ENCODE peak calls at places on chromosome 9, in seven cellular contexts. N is PC-3, F is stomach, Z is lower lobe of right lung, Y is RWPE2, B is prostate gland, P is uterus. S is an unnamed sample. For H3K4me1, the result is how much of the 10 kb centered on the place peaks cover.

GRCh38 chr9:99189186-99189585 is 32.6 kb downstream of the ALG2 start:
- DNase-seq in N (no peak), F (no peak), Z (no peak), Y (no peak), B (no peak), P (no peak), S (no peak)

GRCh38 chr9:109918359-109919163 is 138.6 kb downstream of the PALM2AKAP2 start:
- DNase-seq in N (no peak), F (no peak), Z (no peak), Y (no peak), B (no peak), P (no peak), S (peak)

GRCh38 chr9:19788152-19788551 is 685 bp downstream of the SLC24A2 start:
- DNase-seq in N (no peak), F (no peak), Z (no peak), Y (no peak), B (no peak), P (no peak), S (no peak)

GRCh38 chr9:134025606-134026541 is 593 bp downstream of the BRD3OS start:
- DNase-seq in N (peak), F (peak), Z (peak), Y (peak), B (no peak), P (peak), S (peak)

GRCh38 chr9:105138306-105138801 is 106.1 kb upstream of the SLC44A1 start:
- DNase-seq in N (no peak), F (no peak), Z (no peak), Y (no peak), B (no peak), P (peak), S (no peak)

GRCh38 chr9:11646831-11647230 is 1034.0 kb upstream of the PTPRD start:
- DNase-seq in N (no peak), F (no peak), Z (no peak), Y (no peak), B (no peak), P (no peak), S (no peak)

GRCh38 chr9:107213561-107214028 is 69.5 kb upstream of the RAD23B start:
- DNase-seq in N (peak), F (no peak), Z (no peak), Y (no peak), B (no peak), P (no peak), S (no peak)

GRCh38 chr9:117917873-117918272 is 213.7 kb downstream of the TLR4 start:
- DNase-seq in N (no peak), F (no peak), Z (no peak), Y (no peak), B (no peak), P (no peak), S (no peak)

GRCh38 chr9:3508531-3509374 is 17.0 kb downstream of the RFX3 start:
- DNase-seq in N (no peak), F (no peak), Z (no peak), Y (no peak), B (peak), P (no peak), S (peak)

GRCh38 chr9:72579190-72579589 is 57.8 kb downstream of the TMC1 start:
- DNase-seq in N (peak), F (peak), Z (no peak), Y (peak), B (peak), P (no peak), S (no peak)

GRCh38 chr9:27933210-27934062 is 360.2 kb upstream of the C9orf72 start:
- DNase-seq in N (no peak), F (no peak), Z (no peak), Y (no peak), B (no peak), P (no peak), S (no peak)

GRCh38 chr9:79812507-79813261 is 240.9 kb downstream of the TLE4 start:
- DNase-seq in N (no peak), F (no peak), Z (no peak), Y (no peak), B (no peak), P (no peak), S (peak)

DNA sequence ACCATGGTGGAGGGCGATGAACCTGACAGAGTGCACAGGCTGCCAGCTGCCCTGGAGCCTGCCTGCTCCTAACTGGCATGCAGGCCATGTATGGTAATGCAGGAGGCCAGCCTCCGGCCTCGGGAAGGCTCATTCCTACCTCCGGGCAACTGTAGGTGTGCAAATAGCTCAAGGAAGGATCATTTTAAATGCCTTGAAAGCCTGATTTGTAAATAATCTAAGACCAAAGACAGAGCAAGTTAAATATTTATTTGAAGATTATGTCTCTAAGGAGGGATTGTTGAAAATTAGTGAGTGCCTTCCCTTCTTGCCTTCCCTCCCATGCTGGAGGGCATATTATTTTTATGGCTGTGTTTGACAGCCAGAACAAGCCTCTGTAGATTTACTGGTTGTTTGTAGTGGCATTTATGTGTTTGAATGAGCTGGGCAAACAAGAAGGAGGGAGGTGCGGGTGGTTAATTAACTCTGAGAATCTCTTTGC is 285.7 kb upstream of the TUT7 start:
- DNase-seq in N (peak), F (peak), Z (peak), Y (no peak), B (peak), P (no peak), S (no peak)
- TF ChIP-seq CTCF in N (no peak), F (no peak), Z (peak), Y (no peak), B (no peak), P (no peak), S (no peak)

DNA sequence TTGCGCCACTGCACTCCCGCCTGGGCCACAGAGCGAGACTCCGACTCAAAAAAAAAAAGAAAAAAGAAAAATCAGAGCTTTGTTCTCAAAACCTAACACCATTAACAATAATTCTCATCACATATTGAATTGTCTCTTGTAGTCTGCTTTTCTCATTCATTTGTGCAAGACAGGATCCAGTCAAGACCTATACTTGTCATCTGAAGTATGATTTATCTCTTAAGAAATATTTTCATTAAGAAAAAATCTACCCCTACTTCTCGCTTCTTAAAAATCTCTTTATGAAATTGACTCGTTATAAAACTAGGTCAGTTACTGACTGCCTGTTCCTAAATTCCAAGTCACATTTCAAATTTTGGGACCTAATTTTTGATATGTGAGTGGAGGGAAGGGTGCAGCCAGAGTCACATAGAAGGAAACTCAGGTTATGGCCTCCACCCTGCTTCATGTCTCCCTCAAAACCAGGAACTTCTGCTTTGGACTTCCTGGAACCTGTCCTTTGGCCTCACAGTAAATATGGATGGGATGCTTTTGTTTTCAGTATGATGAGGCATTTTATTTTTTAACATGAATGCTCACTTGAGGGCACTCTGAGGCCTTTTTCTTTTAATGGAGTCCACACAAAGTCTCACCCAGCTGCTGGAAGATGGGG is 18.9 kb downstream of the ZNF169 start:
- DNase-seq in N (no peak), F (no peak), Z (no peak), Y (no peak), B (no peak), P (no peak), S (no peak)
- H3K4me1 ChIP-seq in N (under half), F (under half), Z (under half), Y (under half), B (under half), P (under half), S (under half)

DNA sequence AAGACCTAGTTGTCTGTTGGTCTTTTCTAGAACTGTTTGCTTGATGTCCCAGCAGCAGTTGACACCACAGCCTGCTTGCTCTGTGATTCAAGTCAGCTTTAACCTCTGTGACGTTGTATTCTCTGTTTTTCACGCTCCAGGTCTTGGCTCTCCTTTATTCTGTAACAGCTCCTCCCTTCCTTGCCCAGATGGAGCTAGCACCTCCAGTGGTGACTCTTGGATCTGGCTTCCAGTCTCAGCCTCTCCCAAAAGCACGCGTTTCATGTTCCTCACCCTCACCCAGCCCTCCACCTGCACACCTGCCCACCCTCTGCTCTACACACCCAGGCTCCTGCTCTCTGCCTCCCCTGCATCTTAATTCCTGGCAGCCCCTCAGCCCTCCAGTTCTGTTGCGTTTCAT is 50.6 kb downstream of the DMRT1 start:
- DNase-seq in N (peak), F (no peak), Z (no peak), Y (no peak), B (no peak), P (no peak), S (no peak)
- TF ChIP-seq CTCF in N (peak), F (no peak), Z (no peak), Y (no peak), B (no peak), P (no peak), S (peak)

GRCh38 chr9:23123048-23123632 is 676.5 kb downstream of the DMRTA1 start:
- DNase-seq in N (peak), F (no peak), Z (no peak), Y (no peak), B (peak), P (no peak), S (peak)
- H3K4me1 ChIP-seq in N (under half), F (under half), Z (under half), Y (under half), B (under half), P (under half), S (under half)

GRCh38 chr9:124802426-124802825 is 25.5 kb downstream of the OLFML2A start:
- DNase-seq in N (no peak), F (no peak), Z (no peak), Y (no peak), B (no peak), P (no peak), S (no peak)

GRCh38 chr9:124800306-124801259 is 23.6 kb downstream of the OLFML2A start:
- DNase-seq in N (no peak), F (no peak), Z (peak), Y (no peak), B (no peak), P (peak), S (no peak)

GRCh38 chr9:124801356-124801755 is 24.4 kb downstream of the OLFML2A start:
- DNase-seq in N (no peak), F (no peak), Z (no peak), Y (no peak), B (no peak), P (no peak), S (no peak)

GRCh38 chr9:124797343-124798103 is 20.6 kb downstream of the OLFML2A start:
- DNase-seq in N (no peak), F (peak), Z (no peak), Y (no peak), B (no peak), P (peak), S (no peak)

GRCh38 chr9:124799274-124800006 is 22.5 kb downstream of the OLFML2A start:
- DNase-seq in N (no peak), F (no peak), Z (no peak), Y (no peak), B (no peak), P (no peak), S (no peak)
- TF ChIP-seq CTCF in N (no peak), F (no peak), Z (no peak), Y (no peak), B (no peak), P (no peak), S (no peak)

DNA sequence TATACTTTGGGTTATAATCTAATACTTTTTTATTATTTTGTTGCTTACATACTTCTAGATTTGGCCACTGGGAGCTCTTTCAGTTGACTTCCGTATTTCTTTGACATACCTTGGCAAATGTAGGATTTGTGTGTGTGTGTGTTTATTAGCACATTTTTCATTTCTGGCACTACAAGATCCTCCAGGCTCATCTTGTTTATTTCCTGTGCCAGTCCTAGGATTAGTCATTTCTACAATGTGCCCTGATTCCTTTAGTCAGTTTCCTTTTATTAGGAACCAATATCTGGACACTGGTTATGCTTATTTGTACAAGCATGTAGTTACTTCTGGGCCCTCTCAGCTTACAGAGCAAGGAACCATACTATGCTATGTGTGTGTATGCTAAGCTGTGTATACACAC is 135.1 kb upstream of the CDKN2B start:
- DNase-seq in N (peak), F (no peak), Z (no peak), Y (no peak), B (no peak), P (no peak), S (no peak)
- H3K4me1 ChIP-seq in N (half or more), F (under half), Z (under half), Y (half or more), B (under half), P (under half), S (under half)

S was measured in OCI-LY7.